ENCODE peak calls at places on chromosomes 4 and X, in nine cellular contexts. One of them, this sample, is unnamed.

GRCh38 chr4:154073107-154073817 is 284.4 kb upstream of the SFRP2 start:
- DNase-seq in spleen: no peak
- DNase-seq in BE2C: no peak
- DNase-seq in left lung: no peak
- DNase-seq in mesenchymal stem cell: peak
- DNase-seq in coronary artery: no peak
- DNase-seq in A549: no peak
- DNase-seq in CD8-positive, alpha-beta T cell: no peak
- DNase-seq in mesendoderm: no peak
- DNase-seq in this sample: no peak

GRCh38 chrX:79300821-79301220 is 66.3 kb downstream of the ITM2A start:
- DNase-seq in BE2C: no peak
- DNase-seq in left lung: no peak
- DNase-seq in A549: no peak
- DNase-seq in mesenchymal stem cell: no peak
- DNase-seq in mesendoderm: no peak
- DNase-seq in spleen: no peak
- DNase-seq in coronary artery: no peak
- DNase-seq in CD8-positive, alpha-beta T cell: no peak
- DNase-seq in this sample: no peak

GRCh38 chr4:6226506-6226905 is 26.2 kb upstream of the JAKMIP1 start:
- DNase-seq in CD8-positive, alpha-beta T cell: no peak
- DNase-seq in BE2C: no peak
- DNase-seq in left lung: no peak
- DNase-seq in A549: no peak
- DNase-seq in mesendoderm: no peak
- DNase-seq in spleen: no peak
- DNase-seq in coronary artery: peak
- DNase-seq in mesenchymal stem cell: no peak
- DNase-seq in this sample: no peak

GRCh38 chr4:122827899-122828601 is 1.4 kb downstream of the FGF2 start:
- DNase-seq in mesendoderm: peak
- DNase-seq in BE2C: peak
- DNase-seq in mesenchymal stem cell: peak
- DNase-seq in CD8-positive, alpha-beta T cell: no peak
- DNase-seq in coronary artery: no peak
- DNase-seq in A549: peak
- DNase-seq in spleen: no peak
- DNase-seq in left lung: no peak
- DNase-seq in this sample: peak

GRCh38 chrX:107684956-107685385 is 56.7 kb downstream of the PRPS1 start:
- DNase-seq in mesendoderm: peak
- DNase-seq in BE2C: no peak
- DNase-seq in left lung: peak
- DNase-seq in A549: peak
- DNase-seq in CD8-positive, alpha-beta T cell: no peak
- DNase-seq in spleen: peak
- DNase-seq in coronary artery: no peak
- DNase-seq in mesenchymal stem cell: peak
- DNase-seq in this sample: no peak

GRCh38 chr4:108483077-108483476 is 137.3 kb upstream of the RPL34 start:
- DNase-seq in mesendoderm: no peak
- DNase-seq in mesenchymal stem cell: peak
- DNase-seq in CD8-positive, alpha-beta T cell: no peak
- DNase-seq in BE2C: no peak
- DNase-seq in coronary artery: no peak
- DNase-seq in spleen: no peak
- DNase-seq in left lung: no peak
- DNase-seq in A549: no peak
- DNase-seq in this sample: no peak

GRCh38 chr4:90495211-90495610 is 368.0 kb downstream of the CCSER1 start:
- DNase-seq in CD8-positive, alpha-beta T cell: no peak
- DNase-seq in mesendoderm: no peak
- DNase-seq in coronary artery: no peak
- DNase-seq in left lung: no peak
- DNase-seq in A549: no peak
- DNase-seq in mesenchymal stem cell: no peak
- DNase-seq in spleen: no peak
- DNase-seq in BE2C: no peak
- DNase-seq in this sample: no peak

GRCh38 chrX:87900320-87900908 is 382.8 kb downstream of the KLHL4 start:
- DNase-seq in mesenchymal stem cell: peak
- DNase-seq in A549: peak
- DNase-seq in left lung: no peak
- DNase-seq in mesendoderm: no peak
- DNase-seq in coronary artery: no peak
- DNase-seq in spleen: no peak
- DNase-seq in CD8-positive, alpha-beta T cell: no peak
- DNase-seq in BE2C: no peak
- DNase-seq in this sample: no peak

GRCh38 chr4:188691811-188692210 is 552.6 kb downstream of the TRIML1 start:
- DNase-seq in CD8-positive, alpha-beta T cell: no peak
- DNase-seq in mesendoderm: no peak
- DNase-seq in A549: peak
- DNase-seq in coronary artery: no peak
- DNase-seq in mesenchymal stem cell: peak
- DNase-seq in left lung: no peak
- DNase-seq in spleen: no peak
- DNase-seq in BE2C: no peak
- DNase-seq in this sample: no peak

GRCh38 chr4:8077181-8078108 is 81.2 kb downstream of the ABLIM2 start:
- DNase-seq in BE2C: no peak
- DNase-seq in coronary artery: no peak
- DNase-seq in mesendoderm: no peak
- DNase-seq in spleen: no peak
- DNase-seq in A549: no peak
- DNase-seq in CD8-positive, alpha-beta T cell: no peak
- DNase-seq in left lung: no peak
- DNase-seq in mesenchymal stem cell: no peak
- DNase-seq in this sample: peak

GRCh38 chr4:125389713-125390112 is 75.0 kb downstream of the FAT4 start:
- DNase-seq in A549: peak
- DNase-seq in mesenchymal stem cell: peak
- DNase-seq in BE2C: no peak
- DNase-seq in spleen: no peak
- DNase-seq in CD8-positive, alpha-beta T cell: no peak
- DNase-seq in mesendoderm: peak
- DNase-seq in coronary artery: no peak
- DNase-seq in left lung: no peak
- DNase-seq in this sample: no peak
- H3K4me3 ChIP-seq in A549: no peak
- H3K4me3 ChIP-seq in mesenchymal stem cell: peak
- H3K4me3 ChIP-seq in BE2C: no peak
- H3K4me3 ChIP-seq in spleen: no peak
- H3K4me3 ChIP-seq in CD8-positive, alpha-beta T cell: no peak
- H3K4me3 ChIP-seq in mesendoderm: no peak
- H3K4me3 ChIP-seq in coronary artery: peak
- H3K4me3 ChIP-seq in left lung: no peak
- H3K4me3 ChIP-seq in this sample: no peak

GRCh38 chrX:47197526-47197925 is 3.9 kb downstream of the UBA1 start:
- DNase-seq in coronary artery: no peak
- DNase-seq in mesenchymal stem cell: no peak
- DNase-seq in BE2C: no peak
- DNase-seq in A549: no peak
- DNase-seq in spleen: no peak
- DNase-seq in CD8-positive, alpha-beta T cell: no peak
- DNase-seq in mesendoderm: no peak
- DNase-seq in left lung: no peak
- DNase-seq in this sample: peak
- H3K4me3 ChIP-seq in coronary artery: peak
- H3K4me3 ChIP-seq in mesenchymal stem cell: peak
- H3K4me3 ChIP-seq in BE2C: no peak
- H3K4me3 ChIP-seq in A549: no peak
- H3K4me3 ChIP-seq in spleen: peak
- H3K4me3 ChIP-seq in CD8-positive, alpha-beta T cell: no peak
- H3K4me3 ChIP-seq in mesendoderm: no peak
- H3K4me3 ChIP-seq in left lung: no peak
- H3K4me3 ChIP-seq in this sample: no peak

GRCh38 chrX:137566746-137567473 is 983 bp downstream of the ZIC3 start:
- DNase-seq in A549: no peak
- DNase-seq in mesenchymal stem cell: no peak
- DNase-seq in spleen: no peak
- DNase-seq in mesendoderm: peak
- DNase-seq in CD8-positive, alpha-beta T cell: no peak
- DNase-seq in BE2C: no peak
- DNase-seq in coronary artery: no peak
- DNase-seq in left lung: no peak
- DNase-seq in this sample: no peak

GRCh38 chrX:137565318-137565904 is 516 bp upstream of the ZIC3 start:
- DNase-seq in A549: no peak
- DNase-seq in BE2C: no peak
- DNase-seq in coronary artery: no peak
- DNase-seq in mesendoderm: no peak
- DNase-seq in left lung: no peak
- DNase-seq in spleen: no peak
- DNase-seq in CD8-positive, alpha-beta T cell: no peak
- DNase-seq in mesenchymal stem cell: no peak
- DNase-seq in this sample: no peak

GRCh38 chrX:137563681-137564651 is 2.0 kb upstream of the ZIC3 start:
- DNase-seq in spleen: no peak
- DNase-seq in A549: no peak
- DNase-seq in left lung: no peak
- DNase-seq in BE2C: no peak
- DNase-seq in mesenchymal stem cell: no peak
- DNase-seq in coronary artery: no peak
- DNase-seq in mesendoderm: peak
- DNase-seq in CD8-positive, alpha-beta T cell: no peak
- DNase-seq in this sample: no peak

GRCh38 chrX:137567474-137568232 is 1.7 kb downstream of the ZIC3 start:
- DNase-seq in mesenchymal stem cell: no peak
- DNase-seq in BE2C: no peak
- DNase-seq in spleen: no peak
- DNase-seq in left lung: no peak
- DNase-seq in A549: no peak
- DNase-seq in mesendoderm: peak
- DNase-seq in CD8-positive, alpha-beta T cell: no peak
- DNase-seq in coronary artery: no peak
- DNase-seq in this sample: no peak

DNA sequence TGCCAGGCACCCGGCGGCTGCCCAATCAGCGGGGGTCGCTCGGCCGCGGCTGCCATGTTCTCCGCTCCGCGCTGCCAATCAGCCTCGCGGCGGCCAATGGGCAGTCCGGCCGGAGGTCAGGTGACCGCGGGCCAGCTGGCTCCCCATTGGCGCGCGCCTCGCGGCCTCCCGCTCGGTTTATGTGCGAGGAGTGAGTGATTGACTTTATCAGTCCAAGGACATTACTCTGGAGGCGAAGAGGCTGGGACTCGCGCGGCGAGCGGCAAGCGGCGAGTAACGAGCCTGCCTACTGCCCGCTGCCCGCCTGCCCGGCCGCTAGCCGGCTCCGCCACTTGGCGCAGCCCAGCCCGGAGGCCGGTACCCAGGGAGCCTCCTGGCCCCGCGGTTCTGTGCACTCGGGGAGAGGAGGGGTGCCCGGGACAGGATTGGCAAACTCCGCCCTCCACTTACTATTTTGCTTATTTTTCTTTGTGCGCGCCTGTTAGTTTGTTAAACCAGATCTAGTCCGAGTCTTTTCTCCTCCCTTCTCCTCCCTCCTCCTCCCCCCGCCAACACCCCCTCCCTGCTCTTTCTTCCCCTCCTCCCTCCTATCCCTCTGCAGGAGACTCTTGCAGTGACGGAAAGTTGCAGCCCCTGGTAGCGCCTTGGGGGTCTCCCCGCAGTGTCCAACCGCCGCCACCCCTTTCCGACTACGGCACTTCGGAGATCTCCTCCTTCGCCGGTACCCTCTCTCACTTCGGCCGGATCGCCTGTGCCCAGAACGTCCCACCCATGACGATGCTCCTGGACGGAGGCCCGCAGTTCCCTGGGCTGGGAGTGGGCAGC is at the start of gene ZIC3:
- DNase-seq in BE2C: no peak
- DNase-seq in left lung: peak
- DNase-seq in A549: no peak
- DNase-seq in CD8-positive, alpha-beta T cell: no peak
- DNase-seq in mesenchymal stem cell: peak
- DNase-seq in spleen: no peak
- DNase-seq in mesendoderm: peak
- DNase-seq in coronary artery: no peak
- DNase-seq in this sample: peak
- H3K4me3 ChIP-seq in BE2C: no peak
- H3K4me3 ChIP-seq in left lung: peak
- H3K4me3 ChIP-seq in A549: no peak
- H3K4me3 ChIP-seq in CD8-positive, alpha-beta T cell: peak
- H3K4me3 ChIP-seq in mesenchymal stem cell: peak
- H3K4me3 ChIP-seq in spleen: peak
- H3K4me3 ChIP-seq in mesendoderm: peak
- H3K4me3 ChIP-seq in coronary artery: peak
- H3K4me3 ChIP-seq in this sample: peak

GRCh38 chrX:137033774-137034507 is at the start of gene GPR101:
- DNase-seq in coronary artery: no peak
- DNase-seq in BE2C: no peak
- DNase-seq in spleen: no peak
- DNase-seq in CD8-positive, alpha-beta T cell: no peak
- DNase-seq in mesenchymal stem cell: no peak
- DNase-seq in A549: no peak
- DNase-seq in left lung: no peak
- DNase-seq in mesendoderm: no peak
- DNase-seq in this sample: no peak
- H3K4me3 ChIP-seq in coronary artery: peak
- H3K4me3 ChIP-seq in BE2C: no peak
- H3K4me3 ChIP-seq in spleen: peak
- H3K4me3 ChIP-seq in CD8-positive, alpha-beta T cell: peak
- H3K4me3 ChIP-seq in mesenchymal stem cell: no peak
- H3K4me3 ChIP-seq in A549: peak
- H3K4me3 ChIP-seq in left lung: no peak
- H3K4me3 ChIP-seq in mesendoderm: no peak
- H3K4me3 ChIP-seq in this sample: no peak

GRCh38 chrX:151695583-151695930 is 299 bp downstream of the PRRG3 start:
- DNase-seq in A549: no peak
- DNase-seq in spleen: no peak
- DNase-seq in BE2C: no peak
- DNase-seq in left lung: no peak
- DNase-seq in mesendoderm: no peak
- DNase-seq in CD8-positive, alpha-beta T cell: no peak
- DNase-seq in coronary artery: no peak
- DNase-seq in mesenchymal stem cell: no peak
- DNase-seq in this sample: no peak
- H3K4me3 ChIP-seq in A549: no peak
- H3K4me3 ChIP-seq in spleen: peak
- H3K4me3 ChIP-seq in BE2C: no peak
- H3K4me3 ChIP-seq in left lung: no peak
- H3K4me3 ChIP-seq in mesendoderm: no peak
- H3K4me3 ChIP-seq in CD8-positive, alpha-beta T cell: no peak
- H3K4me3 ChIP-seq in coronary artery: no peak
- H3K4me3 ChIP-seq in mesenchymal stem cell: peak
- H3K4me3 ChIP-seq in this sample: no peak

This sample was measured in aorta.